ENCODE peak calls at places on chromosomes 12 and 14, in five cellular contexts. Y is NT2/D1, B is HepG2, R is H1, I is GM12878. H is an unnamed sample.
A peak's percentile ranks its signal among the peaks of the same experiment; 100 is the strongest.

GRCh38 chr12:40216516-40217288 is 8.1 kb upstream of the LRRK2 start:
- DNase-seq in Y (no peak), B (no peak), R (no peak), I (no peak), H (no peak)

GRCh38 chr14:48250575-48250974 is 575.2 kb upstream of the MDGA2 start:
- DNase-seq in Y (no peak), B (no peak), R (no peak), I (no peak), H (no peak)

GRCh38 chr14:30521899-30522736 is 36.8 kb upstream of the G2E3 start:
- DNase-seq in Y (no peak), B (peak; percentile 57), R (no peak), I (peak; percentile 9), H (peak; percentile 41)

GRCh38 chr14:41201721-41202120 is 405.0 kb upstream of the LRFN5 start:
- DNase-seq in Y (no peak), B (no peak), R (no peak), I (no peak), H (no peak)

GRCh38 chr12:54549774-54550451 is 512 bp downstream of the PDE1B start:
- DNase-seq in Y (no peak), B (no peak), R (no peak), I (no peak), H (no peak)

GRCh38 chr12:114425031-114425626 is 19.2 kb upstream of the TBX5 start:
- DNase-seq in Y (no peak), B (peak; percentile 15), R (no peak), I (no peak), H (no peak)

GRCh38 chr12:53258541-53259539 is 9.3 kb upstream of the ESPL1 start:
- DNase-seq in Y (no peak), B (no peak), R (no peak), I (no peak), H (no peak)

GRCh38 chr12:58923781-58924180 is 3.5 kb upstream of the LRIG3 start:
- DNase-seq in Y (no peak), B (no peak), R (no peak), I (no peak), H (no peak)

GRCh38 chr14:104150201-104151027 is 12.0 kb downstream of the KIF26A start:
- DNase-seq in Y (no peak), B (no peak), R (peak; percentile 61), I (no peak), H (peak; percentile 80)

GRCh38 chr12:114681149-114681849 is 2.7 kb downstream of the TBX3 start:
- DNase-seq in Y (no peak), B (no peak), R (no peak), I (no peak), H (no peak)

GRCh38 chr14:77376380-77376770 is 519 bp downstream of the TMED8 start:
- DNase-seq in Y (no peak), B (no peak), R (no peak), I (no peak), H (peak; percentile 31)

GRCh38 chr12:66051361-66051760 is 79.2 kb downstream of the LLPH start:
- DNase-seq in Y (no peak), B (no peak), R (no peak), I (no peak), H (no peak)

GRCh38 chr12:122527478-122527944 is 462 bp downstream of the KNTC1 start:
- DNase-seq in Y (no peak), B (no peak), R (no peak), I (no peak), H (peak; percentile 19)

DNA sequence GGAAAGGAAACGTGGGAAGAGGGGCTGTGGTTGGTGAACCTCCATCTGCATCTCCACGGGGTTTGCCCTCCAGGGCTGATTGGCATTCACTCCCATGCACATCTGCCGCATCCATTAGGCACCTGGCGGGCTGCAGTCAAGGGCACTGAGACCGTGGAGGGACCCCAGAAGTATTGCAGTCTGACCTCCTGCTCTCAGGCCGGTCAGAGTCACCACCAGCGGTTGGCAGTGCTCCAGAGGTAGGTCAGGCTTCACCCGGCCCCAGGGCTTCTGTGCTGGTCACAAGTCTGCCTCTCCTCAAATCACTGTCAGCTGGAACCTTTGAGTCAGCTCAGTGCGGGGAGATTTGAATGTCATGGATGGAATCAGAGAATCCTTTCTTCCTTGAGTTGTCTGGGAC is 132.3 kb downstream of the PAPOLA start:
- DNase-seq in Y (no peak), B (no peak), R (no peak), I (no peak), H (peak; percentile 3)
- TF ChIP-seq SUZ12 in Y (no peak), B (no peak), R (no peak), I (no peak), H (no peak)

GRCh38 chr12:89950421-89950820 is 241.8 kb upstream of the ATP2B1 start:
- DNase-seq in Y (no peak), B (no peak), R (no peak), I (no peak), H (no peak)

GRCh38 chr12:89948266-89949175 is 239.9 kb upstream of the ATP2B1 start:
- DNase-seq in Y (no peak), B (no peak), R (no peak), I (no peak), H (no peak)

GRCh38 chr12:89951694-89952060 is 243.0 kb upstream of the ATP2B1 start:
- DNase-seq in Y (no peak), B (no peak), R (no peak), I (no peak), H (no peak)

GRCh38 chr12:89949457-89950195 is 241.0 kb upstream of the ATP2B1 start:
- DNase-seq in Y (no peak), B (peak; percentile 9), R (no peak), I (peak; percentile 83), H (peak; percentile 20)

DNA sequence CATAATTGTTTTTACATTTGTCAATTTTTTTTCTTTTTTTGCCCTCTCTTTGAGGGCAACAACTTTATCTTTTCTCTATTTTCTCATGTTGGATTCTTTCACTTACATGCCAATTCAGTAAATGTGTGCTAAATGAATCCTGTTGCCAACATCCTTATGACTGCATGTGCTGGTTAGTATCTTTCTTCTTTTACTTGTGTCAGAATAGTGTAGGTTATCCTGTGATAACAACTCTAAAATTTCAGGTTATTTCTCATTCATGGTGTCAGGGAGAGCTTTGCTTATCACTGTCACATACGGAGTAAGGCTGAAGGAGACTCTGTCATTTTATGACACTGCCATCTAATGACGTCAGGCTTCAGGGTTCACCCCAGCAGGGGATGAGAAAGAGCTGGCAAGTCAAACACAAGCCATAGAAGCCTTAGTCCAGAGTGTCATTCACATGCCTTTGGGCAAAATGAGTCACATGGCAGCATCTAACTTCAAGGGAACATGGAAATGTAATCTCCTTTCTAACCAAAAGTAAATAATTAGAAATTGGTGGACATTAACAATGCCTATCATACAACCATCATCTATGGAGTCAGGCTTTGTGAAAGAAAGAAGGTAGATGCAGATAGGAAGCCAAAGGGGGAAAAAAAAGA is 242.5 kb upstream of the ATP2B1 start:
- DNase-seq in Y (no peak), B (no peak), R (no peak), I (no peak), H (peak; percentile 38)
- TF ChIP-seq SUZ12 in Y (no peak), B (no peak), R (no peak), I (no peak), H (no peak)

DNA sequence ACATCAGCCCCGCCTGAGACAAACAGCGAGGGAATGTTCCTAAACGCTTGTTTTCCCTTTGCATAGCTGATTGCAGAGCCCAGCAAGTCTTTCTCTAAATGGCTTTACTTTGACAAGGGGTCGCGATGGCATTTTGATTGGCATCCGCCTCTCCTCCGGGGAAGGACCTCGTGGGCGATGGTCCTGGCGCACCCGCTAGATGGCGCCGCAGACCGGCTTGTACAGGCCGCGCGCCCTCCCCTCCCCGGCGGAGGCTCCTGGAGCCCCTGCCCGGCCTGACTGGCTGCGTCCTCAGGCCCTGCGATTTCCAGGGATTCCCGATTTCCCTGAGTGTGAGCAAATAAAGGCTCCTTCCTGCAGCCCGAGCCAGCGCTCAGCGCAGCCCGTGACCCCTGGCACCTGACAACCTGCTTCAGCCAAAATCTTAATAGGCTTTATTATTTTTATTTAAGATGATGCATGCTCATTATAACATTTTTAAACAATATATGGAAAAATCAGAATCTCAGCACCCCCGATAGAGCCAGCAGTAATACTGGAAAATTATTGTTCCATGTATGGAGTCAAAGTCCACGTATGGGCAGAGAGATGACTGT is 468.3 kb downstream of the AACS start:
- DNase-seq in Y (peak; percentile 58), B (peak; percentile 11), R (peak; percentile 50), I (no peak), H (peak; percentile 76)
- TF ChIP-seq SUZ12 in Y (no peak), B (no peak), R (no peak), I (no peak), H (no peak)

GRCh38 chr14:60357551-60357930 is 108.5 kb downstream of the PPM1A start:
- DNase-seq in Y (no peak), B (no peak), R (no peak), I (no peak), H (no peak)

GRCh38 chr14:60355768-60356167 is 106.7 kb downstream of the PPM1A start:
- DNase-seq in Y (no peak), B (no peak), R (no peak), I (no peak), H (no peak)

GRCh38 chr14:60353410-60353809 is 104.4 kb downstream of the PPM1A start:
- DNase-seq in Y (no peak), B (no peak), R (no peak), I (no peak), H (no peak)

DNA sequence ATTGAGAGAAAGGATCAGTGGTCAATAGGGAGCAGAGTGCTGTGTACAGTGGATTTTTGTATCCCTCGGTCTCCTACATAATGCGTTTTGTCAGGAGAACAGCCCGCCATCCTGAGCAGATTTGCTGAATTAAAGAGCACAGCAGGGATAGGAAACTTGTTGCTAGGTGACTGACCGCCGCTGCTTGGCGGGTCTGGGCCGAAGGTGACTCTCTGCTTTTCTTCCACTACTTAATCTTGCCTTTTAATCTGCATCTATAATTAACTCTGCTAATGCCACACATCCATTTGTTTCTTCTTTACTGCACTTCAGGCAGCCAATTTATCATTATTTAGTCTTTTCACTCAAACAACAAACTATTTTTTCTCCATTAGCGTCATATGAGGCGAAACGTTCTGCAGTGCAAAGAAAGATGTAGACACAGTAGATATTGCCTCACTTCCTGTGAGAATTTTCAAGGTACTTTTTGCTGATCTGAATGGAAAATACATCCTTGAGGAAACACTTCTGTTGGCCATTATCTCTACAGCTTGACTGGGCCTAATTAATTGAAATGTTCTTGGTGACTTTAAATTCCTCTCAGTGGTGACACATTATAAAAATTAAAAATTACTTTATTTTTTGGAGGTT is 108.0 kb downstream of the PPM1A start:
- DNase-seq in Y (peak; percentile 46), B (no peak), R (no peak), I (no peak), H (peak; percentile 53)
- TF ChIP-seq SUZ12 in Y (no peak), B (no peak), R (no peak), I (no peak), H (no peak)

GRCh38 chr12:76020731-76021672 is 10.6 kb downstream of the PHLDA1 start:
- DNase-seq in Y (no peak), B (no peak), R (no peak), I (peak; percentile 19), H (no peak)

GRCh38 chr12:76020281-76020680 is 11.3 kb downstream of the PHLDA1 start:
- DNase-seq in Y (no peak), B (no peak), R (no peak), I (peak; percentile 15), H (no peak)

GRCh38 chr12:76018111-76018510 is 13.5 kb downstream of the PHLDA1 start:
- DNase-seq in Y (no peak), B (peak; percentile 61), R (no peak), I (no peak), H (no peak)

GRCh38 chr12:76023069-76023690 is 8.4 kb downstream of the PHLDA1 start:
- DNase-seq in Y (no peak), B (no peak), R (no peak), I (no peak), H (no peak)

DNA sequence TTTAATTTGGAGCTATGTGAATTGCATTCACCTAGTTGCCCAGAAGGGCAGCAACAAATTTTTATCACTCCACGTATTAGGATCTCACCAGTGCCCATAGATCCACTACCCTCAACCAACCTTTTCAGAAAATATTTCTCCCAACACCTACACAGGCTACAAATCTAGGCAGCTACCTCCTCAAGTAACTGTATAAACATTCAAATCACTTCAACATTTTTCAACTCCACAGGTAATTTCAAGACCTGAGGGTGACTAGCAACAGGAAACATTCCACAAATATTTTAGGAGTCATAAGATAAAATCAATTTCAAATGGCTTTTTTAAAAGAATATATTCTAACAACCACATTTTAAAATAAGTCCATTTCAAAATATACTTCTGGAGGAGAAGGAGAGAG is 12.9 kb downstream of the PHLDA1 start:
- DNase-seq in Y (no peak), B (no peak), R (no peak), I (no peak), H (no peak)
- TF ChIP-seq SUZ12 in Y (no peak), B (no peak), R (no peak), I (no peak), H (no peak)